ENCODE peak calls at places on chromosomes 13 and 19, in ten cellular contexts. G is H1, B is HL-60, R is GM23338, J is prostate gland, C is Panc1, A is suprapubic skin, M is stomach, E is spleen, Q is SK-N-SH. X is an unnamed sample.

GRCh38 chr19:15108145-15108844 is 1.1 kb downstream of the SYDE1 start:
- DNase-seq in G (no peak), B (no peak), R (peak), J (no peak), C (no peak), A (no peak), M (no peak), E (no peak), Q (peak), X (no peak)

GRCh38 chr13:37526710-37527446 is 71.7 kb downstream of the POSTN start:
- DNase-seq in G (no peak), B (no peak), R (no peak), J (no peak), C (no peak), A (no peak), M (no peak), E (no peak), Q (no peak), X (no peak)

GRCh38 chr13:93660664-93661063 is 434.1 kb downstream of the GPC6 start:
- DNase-seq in G (no peak), B (no peak), R (no peak), J (no peak), C (no peak), A (no peak), M (no peak), E (no peak), Q (no peak), X (no peak)

GRCh38 chr13:112781881-112782361 is 92.1 kb downstream of the ATP11A start:
- DNase-seq in G (no peak), B (no peak), R (no peak), J (no peak), C (no peak), A (no peak), M (peak), E (no peak), Q (peak), X (no peak)

GRCh38 chr13:41654800-41655199 is 197.4 kb downstream of the RGCC start:
- DNase-seq in G (no peak), B (peak), R (no peak), J (no peak), C (no peak), A (no peak), M (no peak), E (no peak), Q (no peak), X (no peak)

GRCh38 chr19:51398096-51398704 is 7.8 kb upstream of the C19orf84 start:
- DNase-seq in G (no peak), B (no peak), R (peak), J (no peak), C (no peak), A (no peak), M (no peak), E (no peak), Q (peak), X (no peak)

GRCh38 chr13:40484101-40484800 is 182.2 kb downstream of the FOXO1 start:
- DNase-seq in G (no peak), B (no peak), R (no peak), J (no peak), C (no peak), A (no peak), M (no peak), E (no peak), Q (no peak), X (no peak)

GRCh38 chr13:21475115-21475514 is 16.0 kb upstream of the ZDHHC20 start:
- DNase-seq in G (no peak), B (no peak), R (no peak), J (no peak), C (no peak), A (no peak), M (no peak), E (no peak), Q (no peak), X (no peak)

GRCh38 chr19:1690570-1691307 is 38.3 kb upstream of the TCF3 start:
- DNase-seq in G (peak), B (peak), R (peak), J (no peak), C (no peak), A (no peak), M (peak), E (no peak), Q (peak), X (no peak)

GRCh38 chr19:45668342-45668871 is 386 bp downstream of the GIPR start:
- DNase-seq in G (no peak), B (no peak), R (no peak), J (no peak), C (no peak), A (no peak), M (peak), E (no peak), Q (no peak), X (no peak)

GRCh38 chr19:492091-492531 is 4.2 kb upstream of the MADCAM1 start:
- DNase-seq in G (no peak), B (no peak), R (peak), J (no peak), C (no peak), A (no peak), M (no peak), E (peak), Q (peak), X (no peak)

GRCh38 chr13:111119966-111120365 is 4.9 kb downstream of the ARHGEF7 start:
- DNase-seq in G (no peak), B (no peak), R (no peak), J (no peak), C (no peak), A (no peak), M (no peak), E (no peak), Q (no peak), X (no peak)

GRCh38 chr13:46961719-46962118 is 64.9 kb upstream of the HTR2A start:
- DNase-seq in G (no peak), B (peak), R (no peak), J (no peak), C (no peak), A (no peak), M (no peak), E (no peak), Q (no peak), X (no peak)

GRCh38 chr13:27578121-27579030 is 42.0 kb downstream of the LNX2 start:
- DNase-seq in G (no peak), B (no peak), R (peak), J (no peak), C (no peak), A (no peak), M (no peak), E (no peak), Q (no peak), X (no peak)

GRCh38 chr13:73341748-73342147 is 282.9 kb downstream of the KLF5 start:
- DNase-seq in G (no peak), B (no peak), R (peak), J (no peak), C (no peak), A (no peak), M (no peak), E (no peak), Q (no peak), X (no peak)

GRCh38 chr19:22515435-22515834 is 93.3 kb upstream of the ZNF98 start:
- DNase-seq in G (no peak), B (no peak), R (no peak), J (no peak), C (no peak), A (no peak), M (no peak), E (no peak), Q (no peak), X (no peak)

GRCh38 chr13:28313579-28313978 is 175.2 kb downstream of the PAN3 start:
- DNase-seq in G (no peak), B (no peak), R (peak), J (no peak), C (no peak), A (no peak), M (no peak), E (no peak), Q (no peak), X (no peak)

GRCh38 chr19:38830039-38830733 is 1.4 kb downstream of the ECH1 start:
- DNase-seq in G (no peak), B (no peak), R (no peak), J (no peak), C (no peak), A (no peak), M (no peak), E (no peak), Q (no peak), X (no peak)

GRCh38 chr19:32720216-32720935 is 809 bp downstream of the TDRD12 start:
- DNase-seq in G (no peak), B (no peak), R (peak), J (no peak), C (no peak), A (no peak), M (no peak), E (no peak), Q (peak), X (no peak)

GRCh38 chr19:30020189-30020588 is 78.2 kb downstream of the URI1 start:
- DNase-seq in G (no peak), B (no peak), R (no peak), J (no peak), C (no peak), A (no peak), M (no peak), E (no peak), Q (no peak), X (no peak)

GRCh38 chr19:30022659-30023058 is 80.6 kb downstream of the URI1 start:
- DNase-seq in G (no peak), B (no peak), R (no peak), J (no peak), C (no peak), A (no peak), M (no peak), E (no peak), Q (no peak), X (no peak)

GRCh38 chr19:30026933-30027332 is 84.9 kb downstream of the URI1 start:
- DNase-seq in G (no peak), B (no peak), R (no peak), J (no peak), C (no peak), A (no peak), M (no peak), E (no peak), Q (no peak), X (no peak)

GRCh38 chr19:30024091-30024490 is 82.1 kb downstream of the URI1 start:
- DNase-seq in G (no peak), B (no peak), R (no peak), J (no peak), C (no peak), A (no peak), M (no peak), E (no peak), Q (no peak), X (no peak)

GRCh38 chr19:30023330-30023729 is 81.3 kb downstream of the URI1 start:
- DNase-seq in G (no peak), B (no peak), R (no peak), J (no peak), C (no peak), A (no peak), M (no peak), E (no peak), Q (no peak), X (no peak)
- TF ChIP-seq POLR2AphosphoS5 in G (no peak), B (no peak), R (no peak), J (no peak), C (no peak), A (no peak), M (no peak), E (no peak), Q (no peak), X (no peak)

GRCh38 chr19:18340990-18341868 is 831 bp downstream of the PGPEP1 start:
- DNase-seq in G (no peak), B (no peak), R (peak), J (peak), C (no peak), A (no peak), M (peak), E (peak), Q (peak), X (no peak)
- TF ChIP-seq CTCF in G (peak), B (no peak), R (peak), J (no peak), C (no peak), A (no peak), M (no peak), E (no peak), Q (no peak), X (no peak)

DNA sequence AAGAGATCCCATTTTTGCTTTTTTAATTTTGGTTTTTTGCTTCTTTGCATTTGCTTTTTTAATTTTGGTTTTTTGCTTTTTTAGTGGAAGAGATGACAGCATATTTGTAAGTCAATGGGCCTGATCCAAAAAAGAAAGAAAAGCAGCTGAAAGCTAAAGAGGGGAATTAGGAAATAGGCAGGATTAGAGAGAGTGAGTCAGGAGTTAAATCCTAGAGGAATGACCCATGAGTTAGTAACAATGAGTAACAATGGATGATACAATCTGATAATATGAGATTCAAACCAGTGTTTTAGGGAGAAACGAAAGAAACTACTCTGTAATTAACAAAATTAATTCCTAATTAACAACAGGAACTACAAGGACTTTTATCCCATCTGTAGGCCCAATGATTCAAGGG is 111.2 kb upstream of the SGCG start:
- DNase-seq in G (no peak), B (no peak), R (no peak), J (no peak), C (no peak), A (no peak), M (no peak), E (no peak), Q (no peak), X (no peak)
- TF ChIP-seq POLR2AphosphoS5 in G (no peak), B (no peak), R (no peak), J (no peak), C (no peak), A (no peak), M (no peak), E (no peak), Q (no peak), X (no peak)

DNA sequence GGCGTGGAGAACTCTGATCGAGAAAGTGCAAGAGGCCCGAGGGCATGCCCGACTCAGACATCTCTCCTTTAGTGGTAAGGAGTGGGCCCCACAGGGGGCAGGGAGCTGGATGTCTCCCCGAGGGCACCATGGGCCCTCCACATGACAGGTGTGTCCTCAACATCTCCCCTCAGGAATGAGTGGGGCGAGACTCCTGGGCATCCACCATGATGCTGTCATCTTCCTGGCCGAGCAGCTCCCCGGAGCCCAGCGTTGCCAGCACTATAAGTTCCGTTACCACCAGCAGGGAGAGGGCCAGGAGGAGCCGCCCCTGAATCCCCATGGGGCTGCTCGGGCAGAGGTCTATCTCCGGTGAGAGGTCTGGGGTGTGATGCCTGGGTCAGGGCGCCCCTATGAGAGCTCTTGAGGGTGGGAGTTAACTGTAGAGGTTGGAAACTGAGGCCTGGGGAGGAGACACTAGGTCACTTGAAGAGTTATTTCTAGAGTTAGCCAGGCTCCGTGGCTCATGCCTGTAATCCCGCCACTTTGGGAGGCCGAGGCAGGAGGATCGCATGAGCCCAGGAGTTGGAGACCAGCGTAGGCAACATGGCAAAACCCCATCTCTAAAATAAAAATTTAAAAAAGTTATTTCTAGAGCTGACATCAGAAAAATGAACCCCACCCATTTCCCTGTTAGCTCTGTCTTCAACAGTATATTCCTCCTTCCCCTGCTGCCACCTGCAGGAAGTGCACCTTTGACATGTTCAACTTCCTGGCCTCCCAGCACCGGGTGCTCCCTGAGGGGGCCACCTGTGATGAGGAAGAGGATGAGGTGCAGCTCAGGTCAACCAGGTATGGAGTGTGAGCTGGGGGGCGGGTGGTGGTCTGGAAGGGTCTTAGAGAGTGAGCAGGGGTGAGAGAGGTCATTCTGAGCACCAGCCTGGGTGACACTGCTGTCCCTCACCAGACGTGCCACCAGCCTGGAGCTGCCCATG is 5.1 kb downstream of the IGFLR1 start:
- DNase-seq in G (no peak), B (no peak), R (no peak), J (no peak), C (no peak), A (no peak), M (no peak), E (no peak), Q (no peak), X (no peak)
- TF ChIP-seq CTCF in G (no peak), B (no peak), R (peak), J (no peak), C (no peak), A (peak), M (no peak), E (no peak), Q (peak), X (no peak)

X was measured in esophagus muscularis mucosa.